ENCODE peak calls at places on chromosome 12, in five cellular contexts. One of them, this sample, is unnamed.

GRCh38 chr12:48482198-48482597 is at the start of gene C12orf54:
- DNase-seq in HT1080: no peak
- DNase-seq in stimulated activated CD4-positive, alpha-beta T cell treated with anti-CD3 and anti-CD28 coated beads, Interleukin-15, amount 100 ng/mL, for 1 hour: no peak
- DNase-seq in Peyer's patch: no peak
- DNase-seq in M059J: no peak
- DNase-seq in this sample: no peak

GRCh38 chr12:3333583-3333982 is 157.4 kb upstream of the PRMT8 start:
- DNase-seq in HT1080: peak
- DNase-seq in stimulated activated CD4-positive, alpha-beta T cell treated with anti-CD3 and anti-CD28 coated beads, Interleukin-15, amount 100 ng/mL, for 1 hour: no peak
- DNase-seq in Peyer's patch: no peak
- DNase-seq in M059J: no peak
- DNase-seq in this sample: peak

GRCh38 chr12:51077930-51078329 is 5.5 kb downstream of the CSRNP2 start:
- DNase-seq in HT1080: no peak
- DNase-seq in stimulated activated CD4-positive, alpha-beta T cell treated with anti-CD3 and anti-CD28 coated beads, Interleukin-15, amount 100 ng/mL, for 1 hour: no peak
- DNase-seq in Peyer's patch: no peak
- DNase-seq in M059J: no peak
- DNase-seq in this sample: no peak

GRCh38 chr12:80925237-80925636 is 12.5 kb downstream of the LIN7A start:
- DNase-seq in HT1080: no peak
- DNase-seq in stimulated activated CD4-positive, alpha-beta T cell treated with anti-CD3 and anti-CD28 coated beads, Interleukin-15, amount 100 ng/mL, for 1 hour: no peak
- DNase-seq in Peyer's patch: no peak
- DNase-seq in M059J: no peak
- DNase-seq in this sample: no peak

GRCh38 chr12:102484732-102485069 is 4.3 kb upstream of the IGF1 start:
- DNase-seq in HT1080: no peak
- DNase-seq in stimulated activated CD4-positive, alpha-beta T cell treated with anti-CD3 and anti-CD28 coated beads, Interleukin-15, amount 100 ng/mL, for 1 hour: no peak
- DNase-seq in Peyer's patch: no peak
- DNase-seq in M059J: no peak
- DNase-seq in this sample: no peak

GRCh38 chr12:5808956-5809355 is 136.1 kb downstream of the ANO2 start:
- DNase-seq in HT1080: peak
- DNase-seq in stimulated activated CD4-positive, alpha-beta T cell treated with anti-CD3 and anti-CD28 coated beads, Interleukin-15, amount 100 ng/mL, for 1 hour: no peak
- DNase-seq in Peyer's patch: no peak
- DNase-seq in M059J: peak
- DNase-seq in this sample: peak

GRCh38 chr12:14575585-14575984 is 7.9 kb upstream of the PLBD1 start:
- DNase-seq in HT1080: no peak
- DNase-seq in stimulated activated CD4-positive, alpha-beta T cell treated with anti-CD3 and anti-CD28 coated beads, Interleukin-15, amount 100 ng/mL, for 1 hour: no peak
- DNase-seq in Peyer's patch: no peak
- DNase-seq in M059J: no peak
- DNase-seq in this sample: no peak

GRCh38 chr12:96237465-96238077 is 43.4 kb downstream of the ELK3 start:
- DNase-seq in HT1080: peak
- DNase-seq in stimulated activated CD4-positive, alpha-beta T cell treated with anti-CD3 and anti-CD28 coated beads, Interleukin-15, amount 100 ng/mL, for 1 hour: no peak
- DNase-seq in Peyer's patch: peak
- DNase-seq in M059J: peak
- DNase-seq in this sample: peak

GRCh38 chr12:46661161-46661845 is 164.5 kb downstream of the SLC38A4 start:
- DNase-seq in HT1080: peak
- DNase-seq in stimulated activated CD4-positive, alpha-beta T cell treated with anti-CD3 and anti-CD28 coated beads, Interleukin-15, amount 100 ng/mL, for 1 hour: no peak
- DNase-seq in Peyer's patch: no peak
- DNase-seq in M059J: peak
- DNase-seq in this sample: peak

GRCh38 chr12:106054016-106054415 is 84.7 kb downstream of the NUAK1 start:
- DNase-seq in HT1080: no peak
- DNase-seq in stimulated activated CD4-positive, alpha-beta T cell treated with anti-CD3 and anti-CD28 coated beads, Interleukin-15, amount 100 ng/mL, for 1 hour: no peak
- DNase-seq in Peyer's patch: no peak
- DNase-seq in M059J: no peak
- DNase-seq in this sample: no peak

GRCh38 chr12:125148316-125148715 is 83.1 kb downstream of the AACS start:
- DNase-seq in HT1080: no peak
- DNase-seq in stimulated activated CD4-positive, alpha-beta T cell treated with anti-CD3 and anti-CD28 coated beads, Interleukin-15, amount 100 ng/mL, for 1 hour: no peak
- DNase-seq in Peyer's patch: no peak
- DNase-seq in M059J: no peak
- DNase-seq in this sample: no peak

GRCh38 chr12:130437555-130438242 is 100.0 kb downstream of the PIWIL1 start:
- DNase-seq in HT1080: no peak
- DNase-seq in stimulated activated CD4-positive, alpha-beta T cell treated with anti-CD3 and anti-CD28 coated beads, Interleukin-15, amount 100 ng/mL, for 1 hour: no peak
- DNase-seq in Peyer's patch: no peak
- DNase-seq in M059J: no peak
- DNase-seq in this sample: no peak

GRCh38 chr12:40569626-40570179 is 122.5 kb upstream of the CNTN1 start:
- DNase-seq in HT1080: peak
- DNase-seq in stimulated activated CD4-positive, alpha-beta T cell treated with anti-CD3 and anti-CD28 coated beads, Interleukin-15, amount 100 ng/mL, for 1 hour: no peak
- DNase-seq in Peyer's patch: no peak
- DNase-seq in M059J: no peak
- DNase-seq in this sample: no peak

GRCh38 chr12:110698171-110698902 is 9.4 kb upstream of the HVCN1 start:
- DNase-seq in HT1080: peak
- DNase-seq in stimulated activated CD4-positive, alpha-beta T cell treated with anti-CD3 and anti-CD28 coated beads, Interleukin-15, amount 100 ng/mL, for 1 hour: peak
- DNase-seq in Peyer's patch: peak
- DNase-seq in M059J: peak
- DNase-seq in this sample: peak

GRCh38 chr12:49838973-49839633 is 3.8 kb downstream of the BCDIN3D start:
- DNase-seq in HT1080: peak
- DNase-seq in stimulated activated CD4-positive, alpha-beta T cell treated with anti-CD3 and anti-CD28 coated beads, Interleukin-15, amount 100 ng/mL, for 1 hour: no peak
- DNase-seq in Peyer's patch: no peak
- DNase-seq in M059J: peak
- DNase-seq in this sample: peak

GRCh38 chr12:62893276-62893675 is 41.7 kb downstream of the PPM1H start:
- DNase-seq in HT1080: peak
- DNase-seq in stimulated activated CD4-positive, alpha-beta T cell treated with anti-CD3 and anti-CD28 coated beads, Interleukin-15, amount 100 ng/mL, for 1 hour: no peak
- DNase-seq in Peyer's patch: no peak
- DNase-seq in M059J: peak
- DNase-seq in this sample: peak

GRCh38 chr12:99043319-99043914 is 398.3 kb downstream of the APAF1 start:
- DNase-seq in HT1080: peak
- DNase-seq in stimulated activated CD4-positive, alpha-beta T cell treated with anti-CD3 and anti-CD28 coated beads, Interleukin-15, amount 100 ng/mL, for 1 hour: peak
- DNase-seq in Peyer's patch: peak
- DNase-seq in M059J: peak
- DNase-seq in this sample: peak

GRCh38 chr12:38269897-38270296 is 46.7 kb upstream of the ALG10B start:
- DNase-seq in HT1080: no peak
- DNase-seq in stimulated activated CD4-positive, alpha-beta T cell treated with anti-CD3 and anti-CD28 coated beads, Interleukin-15, amount 100 ng/mL, for 1 hour: no peak
- DNase-seq in Peyer's patch: no peak
- DNase-seq in M059J: no peak
- DNase-seq in this sample: no peak

GRCh38 chr12:67919406-67919805 is 69.8 kb upstream of the IFNG-AS1 start:
- DNase-seq in HT1080: no peak
- DNase-seq in stimulated activated CD4-positive, alpha-beta T cell treated with anti-CD3 and anti-CD28 coated beads, Interleukin-15, amount 100 ng/mL, for 1 hour: no peak
- DNase-seq in Peyer's patch: no peak
- DNase-seq in M059J: peak
- DNase-seq in this sample: no peak

GRCh38 chr12:19771858-19772257 is 332.6 kb downstream of the AEBP2 start:
- DNase-seq in HT1080: peak
- DNase-seq in stimulated activated CD4-positive, alpha-beta T cell treated with anti-CD3 and anti-CD28 coated beads, Interleukin-15, amount 100 ng/mL, for 1 hour: no peak
- DNase-seq in Peyer's patch: no peak
- DNase-seq in M059J: peak
- DNase-seq in this sample: peak

GRCh38 chr12:38507839-38508238 is 191.3 kb downstream of the ALG10B start:
- DNase-seq in HT1080: no peak
- DNase-seq in stimulated activated CD4-positive, alpha-beta T cell treated with anti-CD3 and anti-CD28 coated beads, Interleukin-15, amount 100 ng/mL, for 1 hour: no peak
- DNase-seq in Peyer's patch: no peak
- DNase-seq in M059J: no peak
- DNase-seq in this sample: no peak

GRCh38 chr12:80189241-80189640 is 89.9 kb downstream of the OTOGL start:
- DNase-seq in HT1080: no peak
- DNase-seq in stimulated activated CD4-positive, alpha-beta T cell treated with anti-CD3 and anti-CD28 coated beads, Interleukin-15, amount 100 ng/mL, for 1 hour: no peak
- DNase-seq in Peyer's patch: no peak
- DNase-seq in M059J: peak
- DNase-seq in this sample: peak

GRCh38 chr12:42166501-42166900 is 21.8 kb upstream of the GXYLT1 start:
- DNase-seq in HT1080: no peak
- DNase-seq in stimulated activated CD4-positive, alpha-beta T cell treated with anti-CD3 and anti-CD28 coated beads, Interleukin-15, amount 100 ng/mL, for 1 hour: no peak
- DNase-seq in Peyer's patch: no peak
- DNase-seq in M059J: no peak
- DNase-seq in this sample: no peak

GRCh38 chr12:89661706-89662330 is 46.8 kb downstream of the ATP2B1 start:
- DNase-seq in HT1080: no peak
- DNase-seq in stimulated activated CD4-positive, alpha-beta T cell treated with anti-CD3 and anti-CD28 coated beads, Interleukin-15, amount 100 ng/mL, for 1 hour: no peak
- DNase-seq in Peyer's patch: no peak
- DNase-seq in M059J: no peak
- DNase-seq in this sample: no peak

GRCh38 chr12:114671664-114672476 is 12.1 kb downstream of the TBX3 start:
- DNase-seq in HT1080: no peak
- DNase-seq in stimulated activated CD4-positive, alpha-beta T cell treated with anti-CD3 and anti-CD28 coated beads, Interleukin-15, amount 100 ng/mL, for 1 hour: no peak
- DNase-seq in Peyer's patch: no peak
- DNase-seq in M059J: peak
- DNase-seq in this sample: no peak

GRCh38 chr12:123387508-123388217 is 3.7 kb downstream of the KMT5A start:
- DNase-seq in HT1080: no peak
- DNase-seq in stimulated activated CD4-positive, alpha-beta T cell treated with anti-CD3 and anti-CD28 coated beads, Interleukin-15, amount 100 ng/mL, for 1 hour: no peak
- DNase-seq in Peyer's patch: no peak
- DNase-seq in M059J: no peak
- DNase-seq in this sample: no peak

GRCh38 chr12:15858348-15858747 is 23.8 kb upstream of the STRAP start:
- DNase-seq in HT1080: no peak
- DNase-seq in stimulated activated CD4-positive, alpha-beta T cell treated with anti-CD3 and anti-CD28 coated beads, Interleukin-15, amount 100 ng/mL, for 1 hour: no peak
- DNase-seq in Peyer's patch: no peak
- DNase-seq in M059J: no peak
- DNase-seq in this sample: no peak

GRCh38 chr12:6872073-6873048 is 742 bp downstream of the SPSB2 start:
- DNase-seq in HT1080: peak
- DNase-seq in stimulated activated CD4-positive, alpha-beta T cell treated with anti-CD3 and anti-CD28 coated beads, Interleukin-15, amount 100 ng/mL, for 1 hour: peak
- DNase-seq in Peyer's patch: peak
- DNase-seq in M059J: peak
- DNase-seq in this sample: peak

This sample was measured in Daoy.